ENCODE peak calls at places on chromosomes 12 and 14, in nine cellular contexts. X, N, Q, K, U, E, H, T and B are unnamed samples.

GRCh38 chr12:116864371-116865160 is 16.7 kb downstream of the HRK start:
- DNase-seq in K (no peak), E (no peak), T (peak; percentile 18), H (no peak), X (no peak), Q (no peak), U (peak; percentile 89), N (no peak), B (no peak)

GRCh38 chr14:26415618-26416123 is 182.2 kb downstream of the NOVA1 start:
- DNase-seq in N (no peak), U (peak; percentile 3), X (no peak), T (no peak), K (no peak), H (no peak), E (no peak), Q (no peak), B (no peak)

GRCh38 chr12:4958697-4959375 is 49.1 kb downstream of the KCNA1 start:
- DNase-seq in U (peak; percentile 69), X (no peak), N (no peak), H (no peak), E (no peak), K (no peak), Q (no peak), T (no peak), B (no peak)

GRCh38 chr12:29039013-29039412 is 110.1 kb upstream of the FAR2 start:
- DNase-seq in K (no peak), T (peak; percentile 6), N (no peak), U (peak; percentile 51), Q (no peak), H (no peak), X (no peak), E (no peak), B (no peak)

GRCh38 chr14:69657961-69658360 is 46.6 kb downstream of the SUSD6 start:
- DNase-seq in U (peak; percentile 78), N (no peak), X (peak; percentile 56), E (no peak), Q (peak; percentile 83), T (no peak), H (no peak), K (no peak), B (no peak)

GRCh38 chr12:116442981-116443380 is 116.2 kb upstream of the MAP1LC3B2 start:
- DNase-seq in N (no peak), Q (no peak), H (no peak), E (no peak), U (no peak), X (no peak), T (no peak), K (no peak), B (no peak)

GRCh38 chr12:22101749-22102243 is 55.8 kb downstream of the CMAS start:
- DNase-seq in U (peak; percentile 94), X (no peak), N (no peak), E (no peak), H (peak; percentile 23), K (peak; percentile 69), Q (no peak), T (peak; percentile 87), B (no peak)

GRCh38 chr14:96623676-96624484 is 121.7 kb downstream of the PAPOLA start:
- DNase-seq in K (no peak), N (no peak), H (no peak), Q (peak; percentile 38), U (no peak), E (no peak), X (no peak), T (no peak), B (no peak)

GRCh38 chr14:37081856-37082255 is 90.5 kb downstream of the SLC25A21 start:
- DNase-seq in K (no peak), N (no peak), Q (no peak), T (no peak), E (no peak), X (no peak), H (no peak), U (no peak), B (no peak)

GRCh38 chr14:99707921-99708320 is 23.8 kb downstream of the CYP46A1 start:
- DNase-seq in T (no peak), Q (no peak), E (no peak), U (no peak), N (no peak), H (no peak), K (no peak), X (no peak), B (no peak)

GRCh38 chr14:23209651-23210423 is 26.4 kb upstream of the SLC7A8 start:
- DNase-seq in U (peak; percentile 33), X (no peak), K (no peak), H (no peak), E (no peak), Q (no peak), N (no peak), T (peak; percentile 72), B (no peak)